ENCODE peak calls at places on chromosomes 7 and 10, in five cellular contexts. One of them, this sample, is unnamed.

GRCh38 chr7:104775581-104775980 is 238.4 kb upstream of the KMT2E start:
- DNase-seq in fibroblast of lung: no peak
- DNase-seq in cardiac fibroblast: no peak
- DNase-seq in breast epithelium: no peak
- DNase-seq in brain microvascular endothelial cell: no peak
- DNase-seq in this sample: no peak

GRCh38 chr10:788796-789748 is 99.6 kb upstream of the DIP2C start:
- DNase-seq in fibroblast of lung: peak; percentile 49
- DNase-seq in cardiac fibroblast: peak; percentile 61
- DNase-seq in breast epithelium: peak; percentile 77
- DNase-seq in brain microvascular endothelial cell: peak; percentile 74
- DNase-seq in this sample: peak; percentile 88

GRCh38 chr10:44908936-44909335 is 2.2 kb upstream of the TMEM72 start:
- DNase-seq in fibroblast of lung: no peak
- DNase-seq in cardiac fibroblast: no peak
- DNase-seq in breast epithelium: no peak
- DNase-seq in brain microvascular endothelial cell: no peak
- DNase-seq in this sample: no peak

GRCh38 chr10:5292196-5292735 is 72.5 kb upstream of the UCN3 start:
- DNase-seq in fibroblast of lung: no peak
- DNase-seq in cardiac fibroblast: peak; percentile 74
- DNase-seq in breast epithelium: no peak
- DNase-seq in brain microvascular endothelial cell: no peak
- DNase-seq in this sample: no peak

GRCh38 chr10:124697837-124698559 is 46.2 kb downstream of the FAM53B start:
- DNase-seq in fibroblast of lung: no peak
- DNase-seq in cardiac fibroblast: peak; percentile 13
- DNase-seq in breast epithelium: no peak
- DNase-seq in brain microvascular endothelial cell: no peak
- DNase-seq in this sample: peak; percentile 43

GRCh38 chr7:105578496-105578895 is 2.8 kb downstream of the EFCAB10 start:
- DNase-seq in fibroblast of lung: no peak
- DNase-seq in cardiac fibroblast: peak; percentile 22
- DNase-seq in breast epithelium: no peak
- DNase-seq in brain microvascular endothelial cell: no peak
- DNase-seq in this sample: peak; percentile 18

GRCh38 chr7:7639421-7639820 is 1.1 kb upstream of the UMAD1 start:
- DNase-seq in fibroblast of lung: peak; percentile 2
- DNase-seq in cardiac fibroblast: no peak
- DNase-seq in breast epithelium: no peak
- DNase-seq in brain microvascular endothelial cell: no peak
- DNase-seq in this sample: no peak

GRCh38 chr10:127424594-127425264 is 124.4 kb upstream of the NPS start:
- DNase-seq in fibroblast of lung: peak; percentile 68
- DNase-seq in cardiac fibroblast: no peak
- DNase-seq in breast epithelium: no peak
- DNase-seq in brain microvascular endothelial cell: no peak
- DNase-seq in this sample: peak; percentile 21

GRCh38 chr10:3152566-3152935 is 20.0 kb downstream of the PITRM1 start:
- DNase-seq in fibroblast of lung: no peak
- DNase-seq in cardiac fibroblast: no peak
- DNase-seq in breast epithelium: no peak
- DNase-seq in brain microvascular endothelial cell: no peak
- DNase-seq in this sample: no peak
- TF ChIP-seq CTCF in fibroblast of lung: no peak
- TF ChIP-seq CTCF in cardiac fibroblast: no peak
- TF ChIP-seq CTCF in breast epithelium: no peak
- TF ChIP-seq CTCF in brain microvascular endothelial cell: no peak
- TF ChIP-seq CTCF in this sample: no peak

DNA sequence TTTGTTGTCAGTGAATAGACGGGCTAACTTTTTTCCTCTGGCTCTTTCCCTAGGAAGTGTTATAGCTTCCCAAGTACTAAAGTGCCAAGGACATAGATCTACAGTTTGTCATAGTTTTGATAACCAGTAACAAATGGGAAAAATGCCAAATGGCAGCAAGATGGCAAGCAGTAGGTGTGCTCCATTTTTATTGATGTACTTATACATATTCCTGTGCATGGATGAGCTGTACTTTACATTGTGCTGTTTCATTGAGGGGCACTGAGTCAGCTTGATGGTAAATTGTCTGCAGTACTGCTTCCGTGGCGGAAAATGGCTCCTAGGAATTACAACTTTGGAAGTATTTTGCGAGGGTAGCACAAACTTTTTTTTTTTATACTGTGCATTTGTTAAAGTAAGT is 7.1 kb downstream of the ADAM22 start:
- DNase-seq in fibroblast of lung: no peak
- DNase-seq in cardiac fibroblast: no peak
- DNase-seq in breast epithelium: no peak
- DNase-seq in brain microvascular endothelial cell: no peak
- DNase-seq in this sample: no peak
- H3K4me3 ChIP-seq in fibroblast of lung: no peak overlapping the region
- H3K4me3 ChIP-seq in cardiac fibroblast: no peak overlapping the region
- H3K4me3 ChIP-seq in breast epithelium: no peak overlapping the region
- H3K4me3 ChIP-seq in brain microvascular endothelial cell: no peak overlapping the region
- H3K4me3 ChIP-seq in this sample: no peak overlapping the region

GRCh38 chr7:30743371-30744074 is 8.4 kb upstream of the INMT start:
- DNase-seq in fibroblast of lung: peak; percentile 59
- DNase-seq in cardiac fibroblast: peak; percentile 53
- DNase-seq in breast epithelium: no peak
- DNase-seq in brain microvascular endothelial cell: peak; percentile 18
- DNase-seq in this sample: peak; percentile 82
- TF ChIP-seq CTCF in fibroblast of lung: peak; percentile 44
- TF ChIP-seq CTCF in cardiac fibroblast: peak; percentile 37
- TF ChIP-seq CTCF in breast epithelium: no peak
- TF ChIP-seq CTCF in brain microvascular endothelial cell: peak; percentile 29
- TF ChIP-seq CTCF in this sample: peak; percentile 48

GRCh38 chr10:99917963-99918825 is 91.6 kb downstream of the DNMBP start:
- DNase-seq in fibroblast of lung: peak; percentile 63
- DNase-seq in cardiac fibroblast: peak; percentile 70
- DNase-seq in breast epithelium: no peak
- DNase-seq in brain microvascular endothelial cell: peak; percentile 83
- DNase-seq in this sample: peak; percentile 34
- H3K4me3 ChIP-seq in fibroblast of lung: no peak overlapping the region
- H3K4me3 ChIP-seq in cardiac fibroblast: peak overlapping the region; percentile 13
- H3K4me3 ChIP-seq in breast epithelium: peak overlapping the region; percentile 40
- H3K4me3 ChIP-seq in brain microvascular endothelial cell: peak overlapping the region; percentile 15
- H3K4me3 ChIP-seq in this sample: peak overlapping the region; percentile 21

GRCh38 chr10:131858583-131859340 is 42.0 kb upstream of the PPP2R2D start:
- DNase-seq in fibroblast of lung: no peak
- DNase-seq in cardiac fibroblast: no peak
- DNase-seq in breast epithelium: peak; percentile 41
- DNase-seq in brain microvascular endothelial cell: no peak
- DNase-seq in this sample: no peak

GRCh38 chr10:131862548-131862947 is 38.3 kb upstream of the PPP2R2D start:
- DNase-seq in fibroblast of lung: no peak
- DNase-seq in cardiac fibroblast: no peak
- DNase-seq in breast epithelium: no peak
- DNase-seq in brain microvascular endothelial cell: no peak
- DNase-seq in this sample: no peak

GRCh38 chr10:131858118-131858515 is 42.7 kb upstream of the PPP2R2D start:
- DNase-seq in fibroblast of lung: no peak
- DNase-seq in cardiac fibroblast: no peak
- DNase-seq in breast epithelium: peak; percentile 42
- DNase-seq in brain microvascular endothelial cell: no peak
- DNase-seq in this sample: no peak

GRCh38 chr10:131859341-131860020 is 41.3 kb upstream of the PPP2R2D start:
- DNase-seq in fibroblast of lung: no peak
- DNase-seq in cardiac fibroblast: no peak
- DNase-seq in breast epithelium: peak; percentile 14
- DNase-seq in brain microvascular endothelial cell: no peak
- DNase-seq in this sample: no peak

DNA sequence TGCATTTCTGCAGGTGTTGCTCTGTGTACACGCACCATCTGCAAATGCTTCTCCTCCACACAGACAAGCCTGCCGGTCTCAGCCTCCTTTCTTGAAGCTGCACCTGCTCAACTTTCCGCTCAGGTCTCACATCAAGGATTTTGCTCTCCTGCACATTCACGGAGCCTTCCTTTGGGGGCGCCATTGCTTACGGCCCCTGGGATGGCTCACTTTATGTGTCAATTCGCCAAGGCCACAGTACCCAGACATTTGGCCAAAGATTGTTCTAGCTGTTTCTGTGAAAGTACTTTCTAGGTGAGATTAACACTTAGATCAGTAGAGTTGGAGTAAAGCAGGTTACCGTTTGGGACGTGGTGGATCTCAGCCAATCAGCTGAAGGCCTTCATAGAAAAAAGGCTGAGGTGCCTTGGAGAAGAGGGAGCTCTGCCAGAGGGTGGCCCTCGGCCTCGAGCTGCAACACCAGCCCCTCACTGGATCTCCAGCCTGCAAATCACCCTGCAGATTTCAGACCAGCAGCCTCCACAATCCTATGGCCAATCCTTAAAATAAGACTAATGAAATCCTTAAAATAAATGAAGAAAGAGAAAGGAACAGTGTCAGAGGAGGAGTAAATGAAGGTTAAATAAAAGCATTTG is 39.9 kb upstream of the PPP2R2D start:
- DNase-seq in fibroblast of lung: no peak
- DNase-seq in cardiac fibroblast: no peak
- DNase-seq in breast epithelium: peak; percentile 10
- DNase-seq in brain microvascular endothelial cell: no peak
- DNase-seq in this sample: no peak
- TF ChIP-seq CTCF in fibroblast of lung: no peak
- TF ChIP-seq CTCF in cardiac fibroblast: no peak
- TF ChIP-seq CTCF in breast epithelium: no peak
- TF ChIP-seq CTCF in brain microvascular endothelial cell: no peak
- TF ChIP-seq CTCF in this sample: no peak

GRCh38 chr7:150686030-150686626 is 622 bp downstream of the GIMAP2 start:
- DNase-seq in fibroblast of lung: no peak
- DNase-seq in cardiac fibroblast: no peak
- DNase-seq in breast epithelium: no peak
- DNase-seq in brain microvascular endothelial cell: no peak
- DNase-seq in this sample: no peak
- H3K4me3 ChIP-seq in fibroblast of lung: peak overlapping the region; percentile 48
- H3K4me3 ChIP-seq in cardiac fibroblast: no peak overlapping the region
- H3K4me3 ChIP-seq in breast epithelium: peak overlapping the region; percentile 50
- H3K4me3 ChIP-seq in brain microvascular endothelial cell: peak overlapping the region; percentile 17
- H3K4me3 ChIP-seq in this sample: peak overlapping the region; percentile 42

DNA sequence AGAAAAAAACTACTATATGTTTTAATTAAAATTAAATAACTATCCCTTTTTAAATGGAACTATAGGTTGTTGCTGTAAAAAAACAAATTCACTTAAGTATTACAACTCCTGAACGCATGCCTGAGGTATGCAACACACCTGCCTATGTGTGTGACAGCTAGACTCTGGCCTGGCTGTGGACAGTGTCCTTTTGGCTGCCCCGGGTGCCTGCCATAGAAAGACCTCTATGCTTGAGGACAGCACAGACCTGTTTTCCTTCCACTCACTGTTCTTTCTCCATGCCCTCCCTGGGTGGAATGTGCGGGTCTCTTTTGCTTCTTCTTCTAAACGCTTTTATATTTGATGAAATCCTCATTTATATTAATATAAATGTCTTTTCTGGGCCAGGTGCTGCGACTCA is 6.5 kb upstream of the PPIA start:
- DNase-seq in fibroblast of lung: no peak
- DNase-seq in cardiac fibroblast: no peak
- DNase-seq in breast epithelium: no peak
- DNase-seq in brain microvascular endothelial cell: no peak
- DNase-seq in this sample: no peak
- TF ChIP-seq CTCF in fibroblast of lung: no peak
- TF ChIP-seq CTCF in cardiac fibroblast: no peak
- TF ChIP-seq CTCF in breast epithelium: no peak
- TF ChIP-seq CTCF in brain microvascular endothelial cell: no peak
- TF ChIP-seq CTCF in this sample: no peak

GRCh38 chr7:55469721-55470120 is 102.6 kb downstream of the VOPP1 start:
- DNase-seq in fibroblast of lung: no peak
- DNase-seq in cardiac fibroblast: no peak
- DNase-seq in breast epithelium: no peak
- DNase-seq in brain microvascular endothelial cell: no peak
- DNase-seq in this sample: no peak
- H3K4me3 ChIP-seq in fibroblast of lung: no peak overlapping the region
- H3K4me3 ChIP-seq in cardiac fibroblast: no peak overlapping the region
- H3K4me3 ChIP-seq in breast epithelium: no peak overlapping the region
- H3K4me3 ChIP-seq in brain microvascular endothelial cell: no peak overlapping the region
- H3K4me3 ChIP-seq in this sample: no peak overlapping the region

GRCh38 chr7:95723583-95724180 is 48.7 kb upstream of the DYNC1I1 start:
- DNase-seq in fibroblast of lung: peak; percentile 55
- DNase-seq in cardiac fibroblast: peak; percentile 72
- DNase-seq in breast epithelium: no peak
- DNase-seq in brain microvascular endothelial cell: peak; percentile 48
- DNase-seq in this sample: peak; percentile 0

GRCh38 chr7:95715274-95715673 is 57.1 kb upstream of the DYNC1I1 start:
- DNase-seq in fibroblast of lung: no peak
- DNase-seq in cardiac fibroblast: no peak
- DNase-seq in breast epithelium: no peak
- DNase-seq in brain microvascular endothelial cell: no peak
- DNase-seq in this sample: no peak

GRCh38 chr7:95716357-95717122 is 55.8 kb upstream of the DYNC1I1 start:
- DNase-seq in fibroblast of lung: no peak
- DNase-seq in cardiac fibroblast: no peak
- DNase-seq in breast epithelium: no peak
- DNase-seq in brain microvascular endothelial cell: no peak
- DNase-seq in this sample: no peak

DNA sequence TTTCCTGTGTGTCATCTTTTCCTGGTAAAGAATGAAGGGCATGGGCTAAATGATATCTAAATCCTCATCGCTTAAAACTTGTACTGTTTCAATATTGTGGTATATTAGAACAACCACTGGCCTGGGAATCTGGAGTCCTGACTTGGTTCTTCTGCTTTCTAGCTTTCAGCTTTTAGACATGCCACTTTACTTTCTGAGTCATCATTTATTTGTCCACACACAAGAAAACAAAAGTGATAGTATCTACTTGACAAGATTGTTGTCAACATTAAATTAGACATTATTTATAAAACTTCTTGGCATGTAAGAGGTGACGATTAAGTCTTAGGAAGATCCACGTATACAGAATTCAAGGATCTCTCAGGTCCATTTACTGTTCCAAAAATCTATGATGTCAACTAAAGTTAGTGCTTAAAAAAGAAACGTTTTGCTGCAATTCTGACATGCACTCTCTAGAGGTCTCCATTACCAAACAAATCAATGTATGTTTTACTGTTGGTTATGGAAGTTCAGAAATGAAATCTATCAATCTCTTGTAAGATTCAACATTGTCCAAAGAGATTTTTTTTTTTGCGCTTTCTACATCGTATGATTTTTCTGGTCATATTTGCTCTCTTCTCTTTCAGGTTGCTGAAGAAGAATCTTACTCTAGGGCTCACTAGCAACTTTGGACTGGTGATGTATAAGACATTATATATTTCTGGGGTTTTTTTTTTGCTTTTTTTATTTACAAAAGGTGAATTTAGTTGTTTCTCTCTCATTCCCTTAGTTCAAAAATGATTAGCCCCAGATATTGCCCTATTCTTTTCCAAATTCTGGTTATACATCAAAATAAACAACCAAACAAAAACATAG is 53.6 kb upstream of the DYNC1I1 start:
- DNase-seq in fibroblast of lung: peak; percentile 45
- DNase-seq in cardiac fibroblast: peak; percentile 52
- DNase-seq in breast epithelium: no peak
- DNase-seq in brain microvascular endothelial cell: no peak
- DNase-seq in this sample: peak; percentile 11
- TF ChIP-seq CTCF in fibroblast of lung: peak; percentile 54
- TF ChIP-seq CTCF in cardiac fibroblast: peak; percentile 34
- TF ChIP-seq CTCF in breast epithelium: no peak
- TF ChIP-seq CTCF in brain microvascular endothelial cell: peak; percentile 25
- TF ChIP-seq CTCF in this sample: peak; percentile 8